ENCODE peak calls at places on chromosomes 4 and X, in seven cellular contexts. One of them, this sample, is unnamed. For H3K4me1, the result is how much of the 10 kb centered on the place peaks cover.

GRCh38 chr4:19026281-19026680 is 1004.7 kb upstream of the LCORL start:
- DNase-seq in H9: no peak
- DNase-seq in suprapubic skin: no peak
- DNase-seq in psoas muscle: no peak
- DNase-seq in K562: no peak
- DNase-seq in left ventricle myocardium inferior: no peak
- DNase-seq in PC-3: no peak
- DNase-seq in this sample: no peak

GRCh38 chr4:151569650-151570049 is 160.7 kb downstream of the FHIP1A start:
- DNase-seq in H9: no peak
- DNase-seq in suprapubic skin: no peak
- DNase-seq in psoas muscle: no peak
- DNase-seq in K562: no peak
- DNase-seq in left ventricle myocardium inferior: no peak
- DNase-seq in PC-3: peak
- DNase-seq in this sample: no peak

GRCh38 chrX:87517571-87518141 is at the start of gene KLHL4:
- DNase-seq in H9: peak
- DNase-seq in suprapubic skin: no peak
- DNase-seq in psoas muscle: no peak
- DNase-seq in K562: no peak
- DNase-seq in left ventricle myocardium inferior: no peak
- DNase-seq in PC-3: peak
- DNase-seq in this sample: no peak

GRCh38 chr4:78990938-78991810 is 51.9 kb upstream of the PAQR3 start:
- DNase-seq in H9: no peak
- DNase-seq in suprapubic skin: no peak
- DNase-seq in psoas muscle: no peak
- DNase-seq in K562: no peak
- DNase-seq in left ventricle myocardium inferior: no peak
- DNase-seq in PC-3: no peak
- DNase-seq in this sample: no peak

GRCh38 chr4:31351695-31352094 is 631.5 kb downstream of the PCDH7 start:
- DNase-seq in H9: no peak
- DNase-seq in suprapubic skin: no peak
- DNase-seq in psoas muscle: no peak
- DNase-seq in K562: no peak
- DNase-seq in left ventricle myocardium inferior: no peak
- DNase-seq in PC-3: no peak
- DNase-seq in this sample: no peak

GRCh38 chrX:134896194-134896593 is 94.6 kb upstream of the SMIM10 start:
- DNase-seq in H9: no peak
- DNase-seq in suprapubic skin: no peak
- DNase-seq in psoas muscle: no peak
- DNase-seq in K562: no peak
- DNase-seq in left ventricle myocardium inferior: no peak
- DNase-seq in PC-3: no peak
- DNase-seq in this sample: no peak

GRCh38 chr4:102868153-102868781 is 525 bp upstream of the CISD2 start:
- DNase-seq in H9: no peak
- DNase-seq in suprapubic skin: no peak
- DNase-seq in psoas muscle: peak
- DNase-seq in K562: no peak
- DNase-seq in left ventricle myocardium inferior: peak
- DNase-seq in PC-3: no peak
- DNase-seq in this sample: peak

GRCh38 chr4:15914291-15914690 is 24.2 kb downstream of the FGFBP1 start:
- DNase-seq in H9: no peak
- DNase-seq in suprapubic skin: no peak
- DNase-seq in psoas muscle: no peak
- DNase-seq in K562: no peak
- DNase-seq in left ventricle myocardium inferior: no peak
- DNase-seq in PC-3: peak
- DNase-seq in this sample: no peak

GRCh38 chr4:154858166-154858565 is 77.1 kb downstream of the RBM46 start:
- DNase-seq in H9: no peak
- DNase-seq in suprapubic skin: no peak
- DNase-seq in psoas muscle: no peak
- DNase-seq in K562: no peak
- DNase-seq in left ventricle myocardium inferior: no peak
- DNase-seq in PC-3: no peak
- DNase-seq in this sample: no peak

GRCh38 chr4:139603576-139604387 is 47.8 kb upstream of the SETD7 start:
- DNase-seq in H9: no peak
- DNase-seq in suprapubic skin: no peak
- DNase-seq in psoas muscle: no peak
- DNase-seq in K562: peak
- DNase-seq in left ventricle myocardium inferior: no peak
- DNase-seq in PC-3: peak
- DNase-seq in this sample: no peak

GRCh38 chr4:148749403-148749802 is 307.2 kb upstream of the NR3C2 start:
- DNase-seq in H9: no peak
- DNase-seq in suprapubic skin: no peak
- DNase-seq in psoas muscle: no peak
- DNase-seq in K562: no peak
- DNase-seq in left ventricle myocardium inferior: no peak
- DNase-seq in PC-3: peak
- DNase-seq in this sample: no peak

GRCh38 chr4:7910721-7911015 is 29.0 kb downstream of the AFAP1 start:
- DNase-seq in H9: no peak
- DNase-seq in suprapubic skin: no peak
- DNase-seq in psoas muscle: no peak
- DNase-seq in K562: no peak
- DNase-seq in left ventricle myocardium inferior: no peak
- DNase-seq in PC-3: no peak
- DNase-seq in this sample: no peak

GRCh38 chrX:150506486-150506885 is 61.9 kb upstream of the MTM1 start:
- DNase-seq in H9: peak
- DNase-seq in suprapubic skin: no peak
- DNase-seq in psoas muscle: no peak
- DNase-seq in K562: no peak
- DNase-seq in left ventricle myocardium inferior: no peak
- DNase-seq in PC-3: no peak
- DNase-seq in this sample: no peak

GRCh38 chr4:68342139-68342538 is 7.8 kb downstream of the YTHDC1 start:
- DNase-seq in H9: no peak
- DNase-seq in suprapubic skin: no peak
- DNase-seq in psoas muscle: no peak
- DNase-seq in K562: no peak
- DNase-seq in left ventricle myocardium inferior: no peak
- DNase-seq in PC-3: peak
- DNase-seq in this sample: no peak

GRCh38 chr4:73729534-73730165 is 10.7 kb upstream of the CXCL8 start:
- DNase-seq in H9: peak
- DNase-seq in suprapubic skin: peak
- DNase-seq in psoas muscle: peak
- DNase-seq in K562: peak
- DNase-seq in left ventricle myocardium inferior: peak
- DNase-seq in PC-3: peak
- DNase-seq in this sample: peak

GRCh38 chr4:92305878-92306520 is 2.2 kb downstream of the GRID2 start:
- DNase-seq in H9: no peak
- DNase-seq in suprapubic skin: no peak
- DNase-seq in psoas muscle: no peak
- DNase-seq in K562: no peak
- DNase-seq in left ventricle myocardium inferior: no peak
- DNase-seq in PC-3: peak
- DNase-seq in this sample: no peak

GRCh38 chr4:52870225-52870624 is 8.1 kb downstream of the RASL11B start:
- DNase-seq in H9: no peak
- DNase-seq in suprapubic skin: no peak
- DNase-seq in psoas muscle: no peak
- DNase-seq in K562: no peak
- DNase-seq in left ventricle myocardium inferior: peak
- DNase-seq in PC-3: no peak
- DNase-seq in this sample: no peak

GRCh38 chr4:67204441-67204840 is 340.9 kb downstream of the CENPC start:
- DNase-seq in H9: no peak
- DNase-seq in suprapubic skin: no peak
- DNase-seq in psoas muscle: no peak
- DNase-seq in K562: no peak
- DNase-seq in left ventricle myocardium inferior: no peak
- DNase-seq in PC-3: no peak
- DNase-seq in this sample: no peak

GRCh38 chr4:78652282-78652876 is 100.8 kb downstream of the ANXA3 start:
- DNase-seq in H9: no peak
- DNase-seq in suprapubic skin: no peak
- DNase-seq in psoas muscle: no peak
- DNase-seq in K562: no peak
- DNase-seq in left ventricle myocardium inferior: no peak
- DNase-seq in PC-3: no peak
- DNase-seq in this sample: no peak

GRCh38 chrX:154310991-154311541 is 15.5 kb downstream of the TKTL1 start:
- DNase-seq in H9: no peak
- DNase-seq in suprapubic skin: no peak
- DNase-seq in psoas muscle: no peak
- DNase-seq in K562: no peak
- DNase-seq in left ventricle myocardium inferior: no peak
- DNase-seq in PC-3: no peak
- DNase-seq in this sample: no peak

GRCh38 chrX:15849555-15849954 is 5.1 kb downstream of the AP1S2 start:
- DNase-seq in H9: no peak
- DNase-seq in suprapubic skin: no peak
- DNase-seq in psoas muscle: no peak
- DNase-seq in K562: peak
- DNase-seq in left ventricle myocardium inferior: no peak
- DNase-seq in PC-3: peak
- DNase-seq in this sample: no peak

GRCh38 chr4:92014060-92014459 is 289.7 kb upstream of the GRID2 start:
- DNase-seq in H9: no peak
- DNase-seq in suprapubic skin: no peak
- DNase-seq in psoas muscle: no peak
- DNase-seq in K562: no peak
- DNase-seq in left ventricle myocardium inferior: no peak
- DNase-seq in PC-3: no peak
- DNase-seq in this sample: no peak

GRCh38 chrX:116276191-116276700 is 105.7 kb downstream of the AGTR2 start:
- DNase-seq in H9: no peak
- DNase-seq in suprapubic skin: no peak
- DNase-seq in psoas muscle: no peak
- DNase-seq in K562: no peak
- DNase-seq in left ventricle myocardium inferior: no peak
- DNase-seq in PC-3: no peak
- DNase-seq in this sample: no peak

GRCh38 chrX:50691820-50692219 is 122.2 kb downstream of the SHROOM4 start:
- DNase-seq in H9: peak
- DNase-seq in suprapubic skin: no peak
- DNase-seq in psoas muscle: no peak
- DNase-seq in K562: peak
- DNase-seq in left ventricle myocardium inferior: no peak
- DNase-seq in PC-3: peak
- DNase-seq in this sample: no peak

GRCh38 chr4:21470531-21470930 is 478.0 kb downstream of the KCNIP4 start:
- DNase-seq in H9: no peak
- DNase-seq in suprapubic skin: no peak
- DNase-seq in psoas muscle: no peak
- DNase-seq in K562: no peak
- DNase-seq in left ventricle myocardium inferior: no peak
- DNase-seq in PC-3: peak
- DNase-seq in this sample: no peak

GRCh38 chr4:55036405-55036804 is 89.0 kb downstream of the KDR start:
- DNase-seq in H9: peak
- DNase-seq in suprapubic skin: no peak
- DNase-seq in psoas muscle: no peak
- DNase-seq in K562: no peak
- DNase-seq in left ventricle myocardium inferior: no peak
- DNase-seq in PC-3: no peak
- DNase-seq in this sample: no peak
- TF ChIP-seq CTCF in H9: no peak
- TF ChIP-seq CTCF in suprapubic skin: no peak
- TF ChIP-seq CTCF in psoas muscle: no peak
- TF ChIP-seq CTCF in K562: no peak
- TF ChIP-seq CTCF in left ventricle myocardium inferior: no peak
- TF ChIP-seq CTCF in PC-3: no peak
- TF ChIP-seq CTCF in this sample: no peak

GRCh38 chr4:182068920-182069319 is 174.3 kb upstream of the TENM3 start:
- DNase-seq in H9: no peak
- DNase-seq in suprapubic skin: no peak
- DNase-seq in psoas muscle: no peak
- DNase-seq in K562: no peak
- DNase-seq in left ventricle myocardium inferior: no peak
- DNase-seq in PC-3: no peak
- DNase-seq in this sample: no peak
- H3K4me1 ChIP-seq in H9: under half
- H3K4me1 ChIP-seq in suprapubic skin: under half
- H3K4me1 ChIP-seq in psoas muscle: under half
- H3K4me1 ChIP-seq in K562: under half
- H3K4me1 ChIP-seq in left ventricle myocardium inferior: under half
- H3K4me1 ChIP-seq in PC-3: under half
- H3K4me1 ChIP-seq in this sample: under half

DNA sequence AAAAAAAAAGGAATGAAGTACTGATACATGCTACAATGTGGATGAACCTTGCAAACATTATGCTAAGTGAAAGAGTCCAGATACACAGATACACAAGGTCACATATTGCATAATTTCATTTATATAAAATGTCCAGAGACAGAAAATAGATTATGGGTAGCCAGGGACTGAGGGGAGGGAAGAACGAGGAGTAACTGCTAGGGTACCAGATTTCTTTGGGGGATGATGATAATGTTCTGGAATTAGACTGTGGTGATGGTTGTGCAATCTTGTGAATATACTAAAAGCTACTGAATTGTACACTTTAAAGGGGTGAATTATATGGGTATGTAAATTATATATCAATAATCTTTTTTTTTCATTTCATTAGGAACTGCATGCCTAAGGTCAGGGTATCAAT is 20.8 kb upstream of the AP1AR start:
- DNase-seq in H9: no peak
- DNase-seq in suprapubic skin: no peak
- DNase-seq in psoas muscle: no peak
- DNase-seq in K562: no peak
- DNase-seq in left ventricle myocardium inferior: no peak
- DNase-seq in PC-3: no peak
- DNase-seq in this sample: no peak
- TF ChIP-seq CTCF in H9: no peak
- TF ChIP-seq CTCF in suprapubic skin: no peak
- TF ChIP-seq CTCF in psoas muscle: no peak
- TF ChIP-seq CTCF in K562: no peak
- TF ChIP-seq CTCF in left ventricle myocardium inferior: no peak
- TF ChIP-seq CTCF in PC-3: no peak
- TF ChIP-seq CTCF in this sample: no peak

DNA sequence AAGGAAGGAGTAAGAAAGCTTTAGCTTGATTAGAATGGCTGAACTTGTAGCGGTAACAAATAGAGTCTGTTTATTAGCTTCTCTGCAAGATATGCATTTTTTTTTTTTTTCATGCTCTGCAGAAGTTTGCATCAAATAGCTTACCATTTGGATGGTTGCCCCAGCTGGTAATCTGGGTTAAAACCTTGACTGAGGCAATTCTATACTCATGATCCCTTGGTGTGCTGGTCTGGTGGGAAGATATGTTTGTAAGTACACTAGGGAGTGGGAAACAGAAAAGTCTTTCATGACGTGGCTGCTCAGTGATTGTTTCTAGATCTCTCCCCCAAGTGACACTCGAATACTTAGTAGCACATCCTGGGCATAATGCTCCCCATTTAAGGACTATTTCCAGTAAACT is 32.1 kb downstream of the SEPTIN11 start:
- DNase-seq in H9: no peak
- DNase-seq in suprapubic skin: no peak
- DNase-seq in psoas muscle: no peak
- DNase-seq in K562: no peak
- DNase-seq in left ventricle myocardium inferior: no peak
- DNase-seq in PC-3: no peak
- DNase-seq in this sample: no peak
- H3K4me1 ChIP-seq in H9: under half
- H3K4me1 ChIP-seq in suprapubic skin: under half
- H3K4me1 ChIP-seq in psoas muscle: under half
- H3K4me1 ChIP-seq in K562: under half
- H3K4me1 ChIP-seq in left ventricle myocardium inferior: half or more
- H3K4me1 ChIP-seq in PC-3: under half
- H3K4me1 ChIP-seq in this sample: under half